ENCODE peak calls at places on chromosome 7, in five cellular contexts. D is fibroblast of lung; F is effector CD4-positive, alpha-beta T cell; N is activated T-cell treated with anti-CD3 and anti-CD28 coated beads for 4 hours; R is HT-29. V is an unnamed sample.

GRCh38 chr7:29915481-29916215 is 74.0 kb downstream of the SCRN1 start:
- DNase-seq in R (no peak), D (no peak), N (no peak), F (no peak), V (no peak)

GRCh38 chr7:159015081-159015893 is 129.4 kb downstream of the VIPR2 start:
- DNase-seq in D (peak), R (no peak), N (no peak), F (no peak), V (peak)

GRCh38 chr7:100209493-100209892 is 10.3 kb upstream of the PVRIG start:
- DNase-seq in F (no peak), R (no peak), N (no peak), D (no peak), V (no peak)

GRCh38 chr7:50153141-50153540 is 60.1 kb upstream of the ZPBP start:
- DNase-seq in F (no peak), D (no peak), R (no peak), N (no peak), V (no peak)

GRCh38 chr7:132199626-132200025 is 376.6 kb downstream of the PLXNA4 start:
- DNase-seq in N (no peak), F (no peak), D (no peak), R (no peak), V (no peak)

GRCh38 chr7:52961084-52961483 is 74.3 kb upstream of the POM121L12 start:
- DNase-seq in R (no peak), D (no peak), N (no peak), F (no peak), V (no peak)

GRCh38 chr7:123552641-123553040 is 5.0 kb downstream of the NDUFA5 start:
- DNase-seq in D (no peak), N (no peak), F (no peak), R (no peak), V (no peak)

GRCh38 chr7:75951506-75951905 is 36.6 kb downstream of the POR start:
- DNase-seq in R (no peak), F (no peak), N (no peak), D (peak), V (peak)

GRCh38 chr7:149838992-149839408 is 825 bp downstream of the ZNF862 start:
- DNase-seq in F (no peak), R (peak), D (peak), N (no peak), V (no peak)

GRCh38 chr7:20745716-20746115 is 41.0 kb downstream of the SP8 start:
- DNase-seq in R (no peak), N (no peak), F (no peak), D (no peak), V (no peak)

GRCh38 chr7:1737956-1738355 is 67.9 kb downstream of the ELFN1 start:
- DNase-seq in R (no peak), D (no peak), F (no peak), N (no peak), V (no peak)

GRCh38 chr7:196778-197321 is 4.5 kb downstream of the FAM20C start:
- DNase-seq in D (no peak), R (no peak), N (no peak), F (no peak), V (no peak)

GRCh38 chr7:132135986-132136385 is 440.3 kb downstream of the PLXNA4 start:
- DNase-seq in R (no peak), N (no peak), D (no peak), F (no peak), V (no peak)

GRCh38 chr7:16891338-16891737 is 9.6 kb upstream of the AGR3 start:
- DNase-seq in F (no peak), N (no peak), D (peak), R (peak), V (peak)

GRCh38 chr7:152336754-152337368 is 98.9 kb downstream of the KMT2C start:
- DNase-seq in D (peak), R (peak), N (no peak), F (peak), V (peak)

GRCh38 chr7:76428868-76429805 is 4.4 kb downstream of the ZP3 start:
- DNase-seq in D (peak), R (no peak), F (no peak), N (no peak), V (no peak)

GRCh38 chr7:37007319-37007718 is 283.0 kb upstream of the AOAH start:
- DNase-seq in R (no peak), N (no peak), F (no peak), D (no peak), V (no peak)

GRCh38 chr7:116577320-116577871 is 52.6 kb downstream of the CAV1 start:
- DNase-seq in N (no peak), R (no peak), F (no peak), D (peak), V (no peak)

GRCh38 chr7:142323706-142324105 is 65.8 kb upstream of the PRSS58 start:
- DNase-seq in D (no peak), F (peak), N (peak), R (peak), V (peak)

GRCh38 chr7:140238778-140239652 is 62.2 kb upstream of the KDM7A start:
- DNase-seq in F (no peak), N (no peak), D (no peak), R (peak), V (peak)

GRCh38 chr7:5643280-5643679 is 138.2 kb downstream of the RNF216 start:
- DNase-seq in N (no peak), F (no peak), D (no peak), R (no peak), V (no peak)

GRCh38 chr7:46990761-46991160 is 591.1 kb downstream of the TNS3 start:
- DNase-seq in N (no peak), R (no peak), D (peak), F (no peak), V (no peak)

GRCh38 chr7:15113752-15114151 is 211.2 kb upstream of the DGKB start:
- DNase-seq in D (peak), F (no peak), N (no peak), R (no peak), V (no peak)